ENCODE peak calls at places on chromosomes 2 and 18, in four cellular contexts. N, R, W and S are unnamed samples.

GRCh38 chr18:74416124-74416523 is 41.0 kb downstream of the DIPK1C start:
- DNase-seq in W (no peak), N (no peak), R (no peak), S (no peak)

GRCh38 chr2:145022021-145022670 is 502.2 kb upstream of the ZEB2 start:
- DNase-seq in N (no peak), W (no peak), R (no peak), S (no peak)

GRCh38 chr2:36411962-36412444 is 56.4 kb downstream of the CRIM1 start:
- DNase-seq in R (no peak), N (no peak), W (no peak), S (no peak)

GRCh38 chr2:200365209-200365608 is 58.7 kb downstream of the SPATS2L start:
- DNase-seq in R (no peak), N (no peak), W (no peak), S (no peak)

GRCh38 chr2:235600926-235601325 is 107.1 kb downstream of the AGAP1 start:
- DNase-seq in N (no peak), R (no peak), W (no peak), S (no peak)

GRCh38 chr2:9532421-9532820 is 23.2 kb downstream of the ADAM17 start:
- DNase-seq in R (no peak), W (no peak), N (no peak), S (no peak)

GRCh38 chr18:69757733-69758132 is 189.9 kb downstream of the CD226 start:
- DNase-seq in R (no peak), W (no peak), N (no peak), S (no peak)

GRCh38 chr2:85503168-85503610 is 35.8 kb upstream of the MAT2A start:
- DNase-seq in W (no peak), N (no peak), R (no peak), S (no peak)

GRCh38 chr2:230868151-230868946 is 3.6 kb downstream of the ITM2C start:
- DNase-seq in N (no peak), W (no peak), R (peak; percentile 21), S (no peak)

GRCh38 chr2:40244251-40245010 is 207.5 kb downstream of the SLC8A1 start:
- DNase-seq in R (peak; percentile 26), W (peak; percentile 33), N (no peak), S (no peak)

GRCh38 chr2:162113771-162114168 is 38.3 kb downstream of the GCG start:
- DNase-seq in N (no peak), R (no peak), W (no peak), S (no peak)

GRCh38 chr18:4403836-4404235 is 51.3 kb downstream of the DLGAP1 start:
- DNase-seq in R (no peak), N (no peak), W (no peak), S (no peak)

GRCh38 chr2:239166201-239166834 is 234.5 kb downstream of the HDAC4 start:
- DNase-seq in R (no peak), N (no peak), W (no peak), S (no peak)

GRCh38 chr18:43863180-43863579 is 585.9 kb upstream of the SYT4 start:
- DNase-seq in R (no peak), N (no peak), W (no peak), S (no peak)

GRCh38 chr2:133171396-133172004 is 396.8 kb downstream of the NCKAP5 start:
- DNase-seq in R (peak; percentile 75), W (peak; percentile 22), N (no peak), S (peak; percentile 9)

GRCh38 chr2:217988014-217988839 is 14.6 kb downstream of the TNS1 start:
- DNase-seq in N (peak; percentile 62), R (peak; percentile 35), W (peak; percentile 81), S (no peak)

GRCh38 chr2:135819211-135819610 is 17.8 kb downstream of the LCT start:
- DNase-seq in N (no peak), W (no peak), R (no peak), S (no peak)

GRCh38 chr2:61135510-61135909 is 26.5 kb upstream of the C2orf74 start:
- DNase-seq in R (peak; percentile 30), N (no peak), W (no peak), S (no peak)

GRCh38 chr2:85269959-85270358 is 57.8 kb downstream of the TGOLN2 start:
- DNase-seq in W (no peak), R (no peak), N (no peak), S (no peak)

GRCh38 chr2:217228732-217229131 is 368.9 kb upstream of the TNP1 start:
- DNase-seq in N (no peak), R (no peak), W (no peak), S (no peak)

GRCh38 chr2:64751286-64752260 is 97.9 kb upstream of the SERTAD2 start:
- DNase-seq in W (no peak), R (peak; percentile 100), N (peak; percentile 18), S (no peak)

GRCh38 chr2:28291811-28292455 is 100.7 kb upstream of the FOSL2 start:
- DNase-seq in W (no peak), R (no peak), N (no peak), S (no peak)

GRCh38 chr18:22563098-22563707 is 145.5 kb upstream of the CTAGE1 start:
- DNase-seq in N (peak; percentile 19), R (peak; percentile 74), W (peak; percentile 75), S (no peak)

GRCh38 chr2:209556354-209556961 is 132.6 kb downstream of the MAP2 start:
- DNase-seq in N (no peak), W (peak; percentile 33), R (peak; percentile 47), S (no peak)

GRCh38 chr2:157466764-157467163 is 22.9 kb upstream of the CYTIP start:
- DNase-seq in W (no peak), R (no peak), N (no peak), S (no peak)

GRCh38 chr18:56799756-56800155 is 148.6 kb downstream of the WDR7 start:
- DNase-seq in R (no peak), N (no peak), W (no peak), S (no peak)

GRCh38 chr2:113216891-113217454 is 43.2 kb downstream of the PSD4 start:
- DNase-seq in N (no peak), R (no peak), W (no peak), S (no peak)

GRCh38 chr2:160214461-160215055 is 14.5 kb upstream of the ITGB6 start:
- DNase-seq in W (no peak), N (no peak), R (no peak), S (peak; percentile 67)

GRCh38 chr2:67604360-67604759 is 207.2 kb downstream of the ETAA1 start:
- DNase-seq in W (no peak), R (no peak), N (no peak), S (no peak)

GRCh38 chr2:3751281-3751680 is 47.9 kb downstream of the DCDC2C start:
- DNase-seq in W (no peak), R (no peak), N (no peak), S (no peak)

GRCh38 chr2:20676353-20677215 is 9.6 kb downstream of the GDF7 start:
- DNase-seq in W (peak; percentile 62), N (no peak), R (no peak), S (no peak)

GRCh38 chr2:240954436-240955305 is 43.7 kb upstream of the SNED1 start:
- DNase-seq in N (no peak), R (no peak), W (no peak), S (no peak)

GRCh38 chr2:143545643-143546275 is 416.5 kb downstream of the ARHGAP15 start:
- DNase-seq in N (no peak), R (peak; percentile 57), W (no peak), S (no peak)

GRCh38 chr2:216803803-216804202 is 56.1 kb downstream of the TNP1 start:
- DNase-seq in R (peak; percentile 20), N (no peak), W (no peak), S (no peak)

GRCh38 chr2:189369566-189369965 is 71.7 kb upstream of the WDR75 start:
- DNase-seq in W (no peak), R (no peak), N (no peak), S (no peak)

GRCh38 chr2:70942396-70942795 is 6.7 kb downstream of the ATP6V1B1 start:
- DNase-seq in W (no peak), R (no peak), N (no peak), S (no peak)

GRCh38 chr2:16092861-16093638 is 152.7 kb downstream of the MYCN start:
- DNase-seq in W (no peak), N (no peak), R (no peak), S (no peak)

GRCh38 chr2:67036446-67036845 is 360.7 kb upstream of the ETAA1 start:
- DNase-seq in N (no peak), R (no peak), W (no peak), S (no peak)

GRCh38 chr18:37662546-37663339 is 97.1 kb upstream of the CELF4 start:
- DNase-seq in N (no peak), W (no peak), R (no peak), S (no peak)